ENCODE peak calls at places on chromosome 9, in nine cellular contexts. B is Peyer's patch, G is body of pancreas, I is activated B cell treated with CpG ODN at 0.5 μM for 24 hours, P is brain microvascular endothelial cell, E is AG10803, M is GM20000, A is foreskin fibroblast, R is GM10248. W is an unnamed sample.

GRCh38 chr9:127122176-127123151 is at the start of gene ANGPTL2:
- DNase-seq in B (peak), G (peak), I (peak), P (peak), E (peak), M (peak), A (peak), R (peak), W (no peak)

GRCh38 chr9:38328765-38329164 is 63.7 kb upstream of the ALDH1B1 start:
- DNase-seq in B (no peak), G (no peak), I (no peak), P (no peak), E (no peak), M (no peak), A (no peak), R (no peak), W (no peak)

GRCh38 chr9:121246821-121247511 is 21.0 kb upstream of the GSN start:
- DNase-seq in B (no peak), G (no peak), I (no peak), P (peak), E (peak), M (no peak), A (peak), R (no peak), W (no peak)

GRCh38 chr9:100099722-100100042 is 639 bp downstream of the INVS start:
- DNase-seq in B (no peak), G (no peak), I (no peak), P (no peak), E (no peak), M (no peak), A (no peak), R (peak), W (no peak)

GRCh38 chr9:92138157-92138959 is 23.1 kb upstream of the SPTLC1 start:
- DNase-seq in B (peak), G (peak), I (peak), P (peak), E (peak), M (peak), A (peak), R (peak), W (no peak)

GRCh38 chr9:3848445-3849114 is 322.8 kb upstream of the RFX3 start:
- DNase-seq in B (no peak), G (no peak), I (no peak), P (no peak), E (no peak), M (no peak), A (peak), R (no peak), W (no peak)

GRCh38 chr9:14616188-14616982 is 76.8 kb downstream of the ZDHHC21 start:
- DNase-seq in B (no peak), G (no peak), I (no peak), P (peak), E (peak), M (peak), A (peak), R (no peak), W (no peak)

GRCh38 chr9:7117676-7118561 is 360.1 kb downstream of the KDM4C start:
- DNase-seq in B (no peak), G (no peak), I (no peak), P (no peak), E (peak), M (peak), A (peak), R (peak), W (no peak)

GRCh38 chr9:130137870-130138653 is 34.1 kb upstream of the NCS1 start:
- DNase-seq in B (no peak), G (no peak), I (no peak), P (peak), E (peak), M (no peak), A (peak), R (no peak), W (peak)

GRCh38 chr9:105760053-105760452 is 65.7 kb downstream of the TMEM38B start:
- DNase-seq in B (no peak), G (no peak), I (no peak), P (no peak), E (no peak), M (no peak), A (peak), R (no peak), W (no peak)

GRCh38 chr9:100372648-100373047 is 19.9 kb upstream of the TEX10 start:
- DNase-seq in B (no peak), G (no peak), I (no peak), P (no peak), E (no peak), M (no peak), A (no peak), R (no peak), W (no peak)

GRCh38 chr9:72509053-72509452 is 12.4 kb upstream of the TMC1 start:
- DNase-seq in B (no peak), G (no peak), I (no peak), P (no peak), E (peak), M (no peak), A (peak), R (no peak), W (no peak)

GRCh38 chr9:21965401-21965951 is 28.7 kb downstream of the CDKN2A start:
- DNase-seq in B (peak), G (peak), I (peak), P (peak), E (peak), M (peak), A (peak), R (peak), W (no peak)

GRCh38 chr9:71269859-71270258 is 148.4 kb upstream of the TRPM3 start:
- DNase-seq in B (no peak), G (no peak), I (no peak), P (no peak), E (no peak), M (no peak), A (no peak), R (no peak), W (no peak)

GRCh38 chr9:122816163-122816867 is 12.1 kb downstream of the PDCL start:
- DNase-seq in B (peak), G (no peak), I (no peak), P (peak), E (no peak), M (no peak), A (no peak), R (no peak), W (no peak)

GRCh38 chr9:134442486-134443168 is 116.4 kb downstream of the RXRA start:
- DNase-seq in B (no peak), G (no peak), I (no peak), P (no peak), E (peak), M (no peak), A (peak), R (no peak), W (no peak)

GRCh38 chr9:113564804-113565237 is 101.3 kb downstream of the RGS3 start:
- DNase-seq in B (no peak), G (peak), I (no peak), P (peak), E (peak), M (no peak), A (peak), R (no peak), W (no peak)

GRCh38 chr9:69745716-69746538 is 13.9 kb downstream of the PTAR1 start:
- DNase-seq in B (no peak), G (no peak), I (no peak), P (no peak), E (peak), M (no peak), A (peak), R (no peak), W (no peak)

GRCh38 chr9:89603629-89604462 is 966 bp upstream of the GADD45G start:
- DNase-seq in B (peak), G (peak), I (peak), P (no peak), E (no peak), M (peak), A (peak), R (peak), W (no peak)

GRCh38 chr9:112034216-112034611 is 137.6 kb downstream of the UGCG start:
- DNase-seq in B (no peak), G (no peak), I (no peak), P (no peak), E (no peak), M (no peak), A (no peak), R (no peak), W (no peak)

GRCh38 chr9:136051568-136052432 is 43.3 kb downstream of the NACC2 start:
- DNase-seq in B (peak), G (peak), I (no peak), P (peak), E (peak), M (peak), A (peak), R (peak), W (peak)

GRCh38 chr9:98272083-98272482 is 16.6 kb upstream of the TBC1D2 start:
- DNase-seq in B (no peak), G (no peak), I (no peak), P (no peak), E (no peak), M (no peak), A (no peak), R (no peak), W (no peak)

GRCh38 chr9:31135567-31135966 is 1248.9 kb upstream of the ACO1 start:
- DNase-seq in B (no peak), G (no peak), I (no peak), P (no peak), E (no peak), M (no peak), A (no peak), R (no peak), W (no peak)

GRCh38 chr9:5510360-5510931 is at the start of gene PDCD1LG2:
- DNase-seq in B (no peak), G (no peak), I (no peak), P (peak), E (peak), M (peak), A (peak), R (peak), W (no peak)

GRCh38 chr9:24413651-24414050 is 132.0 kb downstream of the IZUMO3 start:
- DNase-seq in B (no peak), G (no peak), I (no peak), P (no peak), E (no peak), M (no peak), A (no peak), R (no peak), W (no peak)

GRCh38 chr9:94613003-94613402 is 19.4 kb upstream of the FBP2 start:
- DNase-seq in B (no peak), G (no peak), I (no peak), P (no peak), E (no peak), M (no peak), A (no peak), R (no peak), W (no peak)

GRCh38 chr9:134283111-134283515 is 43.1 kb upstream of the RXRA start:
- DNase-seq in B (no peak), G (peak), I (no peak), P (no peak), E (peak), M (no peak), A (peak), R (no peak), W (no peak)

GRCh38 chr9:36637491-36638270 is 65.0 kb downstream of the MELK start:
- DNase-seq in B (no peak), G (no peak), I (no peak), P (peak), E (no peak), M (no peak), A (no peak), R (no peak), W (no peak)

GRCh38 chr9:129258823-129259301 is 80.8 kb upstream of the IER5L start:
- DNase-seq in B (no peak), G (no peak), I (no peak), P (no peak), E (no peak), M (no peak), A (no peak), R (no peak), W (no peak)

GRCh38 chr9:84969736-84970135 is 300.2 kb downstream of the NTRK2 start:
- DNase-seq in B (no peak), G (no peak), I (no peak), P (no peak), E (no peak), M (no peak), A (no peak), R (no peak), W (no peak)

GRCh38 chr9:84969084-84969483 is 299.6 kb downstream of the NTRK2 start:
- DNase-seq in B (no peak), G (no peak), I (no peak), P (no peak), E (no peak), M (no peak), A (no peak), R (no peak), W (no peak)

GRCh38 chr9:84970432-84970831 is 300.9 kb downstream of the NTRK2 start:
- DNase-seq in B (no peak), G (no peak), I (no peak), P (peak), E (no peak), M (no peak), A (peak), R (no peak), W (no peak)

DNA sequence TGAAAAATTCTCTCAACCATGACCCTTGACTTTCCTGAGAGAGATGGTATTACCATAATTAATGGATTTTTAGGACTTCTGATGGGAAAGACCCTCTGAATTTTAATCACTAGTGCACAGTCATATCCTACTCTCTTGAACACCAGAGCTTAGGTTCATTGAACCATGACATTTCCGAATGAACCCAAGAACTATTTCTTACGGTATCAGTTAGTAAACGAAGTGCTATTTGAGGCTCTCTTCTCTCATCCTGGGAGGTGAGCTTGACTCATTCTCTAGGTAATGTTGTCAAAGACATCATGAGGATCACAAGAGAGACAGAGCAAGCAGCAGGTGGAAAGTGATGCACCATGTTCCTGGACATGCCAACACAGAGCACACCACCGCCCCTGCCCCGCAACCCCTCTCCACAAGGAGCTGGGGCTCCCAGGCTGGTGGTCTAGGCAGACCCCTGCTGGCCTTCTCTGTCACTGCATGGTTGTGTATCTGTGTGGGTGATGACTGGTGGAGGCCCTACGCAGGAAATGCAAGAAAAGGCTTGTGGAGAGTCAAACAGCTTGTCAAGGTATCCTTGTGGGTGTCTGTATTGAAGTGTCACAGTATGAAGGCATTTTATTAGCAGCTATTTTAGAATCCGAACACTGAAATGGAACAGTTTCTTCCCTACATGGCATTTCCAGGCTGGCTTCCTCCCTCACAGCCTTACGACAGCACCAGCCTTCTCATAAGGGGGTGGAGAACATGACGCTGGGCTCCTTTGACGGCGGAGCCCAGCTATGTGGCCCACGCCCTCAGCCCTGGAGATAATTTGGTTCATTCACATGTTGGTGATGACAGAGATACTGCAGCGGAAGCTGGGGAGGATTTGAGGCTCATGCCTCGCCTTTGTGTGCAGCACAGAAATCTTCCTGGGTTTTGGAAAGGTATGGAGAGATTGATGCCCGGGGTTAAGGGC is 297.6 kb downstream of the NTRK2 start:
- DNase-seq in B (no peak), G (no peak), I (no peak), P (no peak), E (no peak), M (peak), A (peak), R (no peak), W (no peak)
- TF ChIP-seq CTCF in B (no peak), G (no peak), I (no peak), P (peak), E (no peak), M (no peak), A (no peak), R (peak), W (no peak)

GRCh38 chr9:68560131-68560844 is 19.6 kb upstream of the TMEM252 start:
- DNase-seq in B (peak), G (peak), I (peak), P (peak), E (peak), M (peak), A (peak), R (peak), W (peak)
- TF ChIP-seq CTCF in B (no peak), G (peak), I (no peak), P (peak), E (peak), M (peak), A (peak), R (peak), W (peak)

GRCh38 chr9:132185164-132186009 is 23.5 kb downstream of the NTNG2 start:
- DNase-seq in B (no peak), G (no peak), I (no peak), P (no peak), E (no peak), M (no peak), A (no peak), R (no peak), W (no peak)

GRCh38 chr9:132183715-132184114 is 21.9 kb downstream of the NTNG2 start:
- DNase-seq in B (no peak), G (no peak), I (no peak), P (no peak), E (no peak), M (no peak), A (no peak), R (no peak), W (no peak)

GRCh38 chr9:132183134-132183533 is 21.3 kb downstream of the NTNG2 start:
- DNase-seq in B (no peak), G (no peak), I (no peak), P (no peak), E (no peak), M (no peak), A (no peak), R (no peak), W (no peak)

GRCh38 chr9:132181796-132182521 is 20.1 kb downstream of the NTNG2 start:
- DNase-seq in B (no peak), G (no peak), I (no peak), P (no peak), E (peak), M (no peak), A (peak), R (no peak), W (no peak)

DNA sequence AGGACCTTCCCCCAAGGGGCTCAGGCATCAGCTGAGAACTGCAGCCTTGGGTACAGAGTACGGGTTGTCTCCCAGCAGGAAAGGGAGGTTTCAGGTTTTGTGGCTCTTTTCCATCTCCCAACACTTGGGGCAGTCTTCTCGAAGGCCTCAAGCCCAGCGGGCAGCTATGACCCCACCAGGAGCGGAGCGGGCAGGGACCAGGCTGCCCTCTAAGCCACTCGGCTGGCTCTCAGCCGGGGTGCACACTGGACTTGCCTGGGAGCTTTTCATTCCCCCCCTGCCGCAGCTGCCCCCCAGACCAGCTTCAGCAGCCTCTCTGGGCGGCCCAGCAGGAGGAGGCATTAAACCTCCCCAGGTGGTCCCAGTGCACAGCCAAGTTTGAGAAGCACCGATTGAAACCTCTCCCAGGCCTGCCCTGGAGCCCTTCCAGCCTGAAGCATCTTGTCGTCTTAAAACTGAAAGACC is 20.8 kb downstream of the NTNG2 start:
- DNase-seq in B (no peak), G (no peak), I (no peak), P (no peak), E (no peak), M (no peak), A (no peak), R (no peak), W (no peak)
- TF ChIP-seq CTCF in B (no peak), G (no peak), I (no peak), P (peak), E (no peak), M (no peak), A (no peak), R (no peak), W (no peak)

GRCh38 chr9:79255681-79256080 is 316.1 kb upstream of the TLE4 start:
- DNase-seq in B (no peak), G (no peak), I (no peak), P (no peak), E (no peak), M (no peak), A (no peak), R (no peak), W (no peak)

GRCh38 chr9:79257215-79257614 is 314.6 kb upstream of the TLE4 start:
- DNase-seq in B (no peak), G (no peak), I (no peak), P (no peak), E (no peak), M (no peak), A (peak), R (no peak), W (no peak)

GRCh38 chr9:79257671-79258410 is 313.9 kb upstream of the TLE4 start:
- DNase-seq in B (no peak), G (no peak), I (no peak), P (no peak), E (no peak), M (no peak), A (no peak), R (no peak), W (no peak)

GRCh38 chr9:79256691-79257213 is 315.0 kb upstream of the TLE4 start:
- DNase-seq in B (no peak), G (peak), I (no peak), P (no peak), E (peak), M (no peak), A (peak), R (no peak), W (no peak)

GRCh38 chr9:79254900-79255651 is 316.7 kb upstream of the TLE4 start:
- DNase-seq in B (no peak), G (no peak), I (no peak), P (no peak), E (no peak), M (no peak), A (peak), R (no peak), W (no peak)
- TF ChIP-seq CTCF in B (no peak), G (no peak), I (no peak), P (peak), E (peak), M (no peak), A (peak), R (no peak), W (no peak)

DNA sequence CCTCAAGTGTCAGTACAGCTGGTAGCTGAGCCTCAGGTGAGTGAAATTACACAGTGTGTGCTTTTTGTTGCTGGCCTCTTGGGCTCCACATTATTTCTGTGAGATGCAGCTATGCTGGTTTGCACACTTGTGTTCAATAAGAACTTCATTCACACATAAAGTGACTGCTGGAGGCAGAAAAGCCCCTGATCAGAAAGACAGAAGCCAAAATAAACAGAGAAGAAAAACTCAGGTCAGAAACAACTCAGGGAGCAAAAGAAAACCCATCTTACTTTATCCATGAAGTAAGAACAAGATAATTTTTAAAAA is 15.1 kb downstream of the PNPLA7 start:
- DNase-seq in B (no peak), G (no peak), I (no peak), P (no peak), E (no peak), M (no peak), A (no peak), R (no peak), W (no peak)
- TF ChIP-seq CTCF in B (no peak), G (no peak), I (no peak), P (no peak), E (no peak), M (no peak), A (no peak), R (no peak), W (no peak)

DNA sequence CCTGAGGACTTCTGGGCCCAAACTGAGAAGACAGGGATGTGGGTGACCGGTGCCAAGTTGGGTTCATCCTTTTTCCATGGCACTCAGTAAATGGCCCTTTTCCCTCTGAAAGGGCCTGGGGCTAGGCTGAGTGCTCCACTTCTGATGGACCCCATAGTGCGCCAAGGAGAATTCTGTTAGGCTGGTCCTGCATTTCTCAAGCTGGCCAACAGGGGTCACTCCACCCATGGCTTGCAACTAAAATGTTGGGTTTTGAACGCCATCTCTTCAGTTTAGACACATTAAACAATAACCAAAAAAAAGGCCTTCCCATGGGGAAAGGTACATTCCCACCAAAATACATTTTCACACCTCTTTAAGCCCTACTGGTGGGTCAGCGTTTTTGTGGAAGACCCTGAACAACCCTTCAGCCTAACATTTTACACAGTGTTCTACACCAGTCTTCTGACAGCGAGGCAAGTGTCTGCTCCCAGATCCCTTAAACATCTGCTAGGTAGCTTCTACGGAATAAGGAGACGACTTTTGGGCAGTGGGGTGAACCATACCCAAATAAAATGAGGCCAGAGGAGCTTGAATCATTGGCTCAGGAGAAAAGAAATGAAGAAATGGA is 27.3 kb downstream of the CNTFR start:
- DNase-seq in B (no peak), G (no peak), I (no peak), P (no peak), E (no peak), M (no peak), A (no peak), R (no peak), W (no peak)
- TF ChIP-seq CTCF in B (peak), G (peak), I (no peak), P (peak), E (peak), M (peak), A (peak), R (peak), W (peak)